ENCODE peak calls at places on chromosomes 7 and 10, in six cellular contexts. One of them, this sample, is unnamed.

GRCh38 chr7:25614415-25614814 is 386.1 kb upstream of the NPVF start:
- DNase-seq in body of pancreas: no peak
- DNase-seq in upper lobe of left lung: no peak
- DNase-seq in uterus: no peak
- DNase-seq in H1: no peak
- DNase-seq in H54: no peak
- DNase-seq in this sample: no peak

GRCh38 chr7:106062521-106062931 is 49.6 kb downstream of the SYPL1 start:
- DNase-seq in body of pancreas: no peak
- DNase-seq in upper lobe of left lung: no peak
- DNase-seq in uterus: no peak
- DNase-seq in H1: no peak
- DNase-seq in H54: no peak
- DNase-seq in this sample: no peak

GRCh38 chr10:34854147-34854601 is 39.1 kb upstream of the PARD3 start:
- DNase-seq in body of pancreas: no peak
- DNase-seq in upper lobe of left lung: no peak
- DNase-seq in uterus: peak
- DNase-seq in H1: no peak
- DNase-seq in H54: peak
- DNase-seq in this sample: no peak

GRCh38 chr10:103915794-103916193 is 2.2 kb downstream of the STN1 start:
- DNase-seq in body of pancreas: no peak
- DNase-seq in upper lobe of left lung: peak
- DNase-seq in uterus: peak
- DNase-seq in H1: no peak
- DNase-seq in H54: no peak
- DNase-seq in this sample: no peak

GRCh38 chr10:34814228-34815173 is 595 bp downstream of the PARD3 start:
- DNase-seq in body of pancreas: peak
- DNase-seq in upper lobe of left lung: peak
- DNase-seq in uterus: peak
- DNase-seq in H1: peak
- DNase-seq in H54: peak
- DNase-seq in this sample: peak

GRCh38 chr7:8115547-8116402 is 146.2 kb downstream of the ICA1 start:
- DNase-seq in body of pancreas: no peak
- DNase-seq in upper lobe of left lung: no peak
- DNase-seq in uterus: no peak
- DNase-seq in H1: no peak
- DNase-seq in H54: no peak
- DNase-seq in this sample: no peak

GRCh38 chr7:55154096-55154495 is 135.3 kb downstream of the EGFR start:
- DNase-seq in body of pancreas: no peak
- DNase-seq in upper lobe of left lung: no peak
- DNase-seq in uterus: no peak
- DNase-seq in H1: no peak
- DNase-seq in H54: no peak
- DNase-seq in this sample: no peak

GRCh38 chr10:93110472-93111146 is 36.9 kb downstream of the CYP26A1 start:
- DNase-seq in body of pancreas: no peak
- DNase-seq in upper lobe of left lung: no peak
- DNase-seq in uterus: no peak
- DNase-seq in H1: no peak
- DNase-seq in H54: no peak
- DNase-seq in this sample: no peak

GRCh38 chr7:5667391-5667790 is 114.1 kb downstream of the RNF216 start:
- DNase-seq in body of pancreas: peak
- DNase-seq in upper lobe of left lung: no peak
- DNase-seq in uterus: no peak
- DNase-seq in H1: no peak
- DNase-seq in H54: no peak
- DNase-seq in this sample: no peak

GRCh38 chr7:143038635-143039034 is 11.7 kb upstream of the OR9A2 start:
- DNase-seq in body of pancreas: no peak
- DNase-seq in upper lobe of left lung: no peak
- DNase-seq in uterus: no peak
- DNase-seq in H1: no peak
- DNase-seq in H54: no peak
- DNase-seq in this sample: no peak

DNA sequence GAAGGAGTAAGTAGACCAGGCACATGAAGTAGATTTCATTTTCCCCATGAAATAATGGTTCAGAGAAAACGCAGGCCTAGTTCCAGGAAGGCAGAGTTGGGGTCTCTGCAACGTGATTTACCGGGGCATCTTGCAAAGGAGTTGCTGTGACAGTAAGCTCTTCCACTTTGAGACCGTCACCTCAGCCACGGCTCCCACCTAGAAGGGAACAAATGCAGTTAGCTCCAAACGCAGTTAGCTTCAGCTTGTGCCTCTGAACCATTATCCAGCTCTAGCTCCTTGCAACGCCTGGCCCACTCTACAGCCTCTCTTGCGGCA is 7.0 kb upstream of the MYO1G start:
- DNase-seq in body of pancreas: no peak
- DNase-seq in upper lobe of left lung: no peak
- DNase-seq in uterus: no peak
- DNase-seq in H1: no peak
- DNase-seq in H54: no peak
- DNase-seq in this sample: no peak
- TF ChIP-seq POLR2A in body of pancreas: no peak
- TF ChIP-seq POLR2A in upper lobe of left lung: no peak
- TF ChIP-seq POLR2A in uterus: no peak
- TF ChIP-seq POLR2A in H1: no peak
- TF ChIP-seq POLR2A in H54: no peak
- TF ChIP-seq POLR2A in this sample: no peak

GRCh38 chr10:102744374-102745051 is 765 bp downstream of the WBP1L start:
- DNase-seq in body of pancreas: peak
- DNase-seq in upper lobe of left lung: peak
- DNase-seq in uterus: no peak
- DNase-seq in H1: no peak
- DNase-seq in H54: no peak
- DNase-seq in this sample: peak
- TF ChIP-seq POLR2A in body of pancreas: no peak
- TF ChIP-seq POLR2A in upper lobe of left lung: no peak
- TF ChIP-seq POLR2A in uterus: no peak
- TF ChIP-seq POLR2A in H1: no peak
- TF ChIP-seq POLR2A in H54: no peak
- TF ChIP-seq POLR2A in this sample: no peak

GRCh38 chr10:87659571-87660483 is at the start of gene PAPSS2:
- DNase-seq in body of pancreas: peak
- DNase-seq in upper lobe of left lung: peak
- DNase-seq in uterus: peak
- DNase-seq in H1: peak
- DNase-seq in H54: no peak
- DNase-seq in this sample: peak
- TF ChIP-seq POLR2A in body of pancreas: peak
- TF ChIP-seq POLR2A in upper lobe of left lung: no peak
- TF ChIP-seq POLR2A in uterus: peak
- TF ChIP-seq POLR2A in H1: no peak
- TF ChIP-seq POLR2A in H54: peak
- TF ChIP-seq POLR2A in this sample: no peak

GRCh38 chr7:101166909-101167644 is 1.7 kb upstream of the VGF start:
- DNase-seq in body of pancreas: no peak
- DNase-seq in upper lobe of left lung: no peak
- DNase-seq in uterus: no peak
- DNase-seq in H1: peak
- DNase-seq in H54: no peak
- DNase-seq in this sample: no peak

GRCh38 chr7:101164071-101164840 is 1.1 kb downstream of the VGF start:
- DNase-seq in body of pancreas: peak
- DNase-seq in upper lobe of left lung: no peak
- DNase-seq in uterus: no peak
- DNase-seq in H1: peak
- DNase-seq in H54: no peak
- DNase-seq in this sample: peak

GRCh38 chr7:101166603-101166908 is 1.2 kb upstream of the VGF start:
- DNase-seq in body of pancreas: no peak
- DNase-seq in upper lobe of left lung: no peak
- DNase-seq in uterus: no peak
- DNase-seq in H1: no peak
- DNase-seq in H54: no peak
- DNase-seq in this sample: no peak

GRCh38 chr7:101165958-101166602 is 711 bp upstream of the VGF start:
- DNase-seq in body of pancreas: no peak
- DNase-seq in upper lobe of left lung: no peak
- DNase-seq in uterus: no peak
- DNase-seq in H1: peak
- DNase-seq in H54: no peak
- DNase-seq in this sample: no peak

GRCh38 chr7:101165075-101165957 is at the start of gene VGF:
- DNase-seq in body of pancreas: peak
- DNase-seq in upper lobe of left lung: peak
- DNase-seq in uterus: peak
- DNase-seq in H1: peak
- DNase-seq in H54: peak
- DNase-seq in this sample: peak
- TF ChIP-seq POLR2A in body of pancreas: peak
- TF ChIP-seq POLR2A in upper lobe of left lung: no peak
- TF ChIP-seq POLR2A in uterus: no peak
- TF ChIP-seq POLR2A in H1: no peak
- TF ChIP-seq POLR2A in H54: no peak
- TF ChIP-seq POLR2A in this sample: no peak

GRCh38 chr10:27241640-27242472 is 1.3 kb upstream of the ACBD5 start:
- DNase-seq in body of pancreas: peak
- DNase-seq in upper lobe of left lung: peak
- DNase-seq in uterus: peak
- DNase-seq in H1: peak
- DNase-seq in H54: peak
- DNase-seq in this sample: peak

GRCh38 chr10:27240891-27241639 is 468 bp upstream of the ACBD5 start:
- DNase-seq in body of pancreas: peak
- DNase-seq in upper lobe of left lung: no peak
- DNase-seq in uterus: peak
- DNase-seq in H1: peak
- DNase-seq in H54: no peak
- DNase-seq in this sample: peak

GRCh38 chr10:27242473-27242950 is 1.9 kb upstream of the ACBD5 start:
- DNase-seq in body of pancreas: no peak
- DNase-seq in upper lobe of left lung: no peak
- DNase-seq in uterus: no peak
- DNase-seq in H1: no peak
- DNase-seq in H54: no peak
- DNase-seq in this sample: no peak

GRCh38 chr10:27244976-27245375 is 4.4 kb upstream of the ACBD5 start:
- DNase-seq in body of pancreas: no peak
- DNase-seq in upper lobe of left lung: no peak
- DNase-seq in uterus: no peak
- DNase-seq in H1: no peak
- DNase-seq in H54: no peak
- DNase-seq in this sample: no peak

GRCh38 chr10:27242951-27243551 is 2.5 kb upstream of the ACBD5 start:
- DNase-seq in body of pancreas: peak
- DNase-seq in upper lobe of left lung: peak
- DNase-seq in uterus: peak
- DNase-seq in H1: no peak
- DNase-seq in H54: no peak
- DNase-seq in this sample: peak
- TF ChIP-seq POLR2A in body of pancreas: peak
- TF ChIP-seq POLR2A in upper lobe of left lung: no peak
- TF ChIP-seq POLR2A in uterus: no peak
- TF ChIP-seq POLR2A in H1: no peak
- TF ChIP-seq POLR2A in H54: no peak
- TF ChIP-seq POLR2A in this sample: peak

GRCh38 chr10:119541459-119542356 is 811 bp downstream of the RGS10 start:
- DNase-seq in body of pancreas: no peak
- DNase-seq in upper lobe of left lung: no peak
- DNase-seq in uterus: peak
- DNase-seq in H1: peak
- DNase-seq in H54: no peak
- DNase-seq in this sample: peak
- TF ChIP-seq POLR2A in body of pancreas: no peak
- TF ChIP-seq POLR2A in upper lobe of left lung: no peak
- TF ChIP-seq POLR2A in uterus: no peak
- TF ChIP-seq POLR2A in H1: no peak
- TF ChIP-seq POLR2A in H54: no peak
- TF ChIP-seq POLR2A in this sample: no peak

This sample was measured in erythroblast.